ENCODE peak calls at places on chromosomes 7 and 10, in five cellular contexts. One of them, this sample, is unnamed.

GRCh38 chr7:106717997-106718871 is 57.3 kb upstream of the CCDC71L start:
- DNase-seq in left colon: no peak
- DNase-seq in mammary epithelial cell: peak; percentile 95
- DNase-seq in amniotic stem cell: peak; percentile 97
- DNase-seq in left kidney: peak; percentile 79
- DNase-seq in this sample: peak; percentile 96

GRCh38 chr10:87544750-87545149 is 40.1 kb downstream of the MINPP1 start:
- DNase-seq in left colon: no peak
- DNase-seq in mammary epithelial cell: no peak
- DNase-seq in amniotic stem cell: no peak
- DNase-seq in left kidney: no peak
- DNase-seq in this sample: no peak

GRCh38 chr10:14571866-14572507 is 202.7 kb downstream of the FAM107B start:
- DNase-seq in left colon: no peak
- DNase-seq in mammary epithelial cell: no peak
- DNase-seq in amniotic stem cell: no peak
- DNase-seq in left kidney: no peak
- DNase-seq in this sample: peak; percentile 72

GRCh38 chr7:154776350-154776749 is 226.6 kb downstream of the PAXIP1 start:
- DNase-seq in left colon: no peak
- DNase-seq in mammary epithelial cell: no peak
- DNase-seq in amniotic stem cell: no peak
- DNase-seq in left kidney: no peak
- DNase-seq in this sample: no peak

GRCh38 chr7:101804087-101804631 is 13.3 kb upstream of the CUX1 start:
- DNase-seq in left colon: no peak
- DNase-seq in mammary epithelial cell: peak; percentile 22
- DNase-seq in amniotic stem cell: no peak
- DNase-seq in left kidney: peak; percentile 85
- DNase-seq in this sample: no peak

GRCh38 chr10:78755075-78755695 is 313.6 kb upstream of the ZMIZ1 start:
- DNase-seq in left colon: no peak
- DNase-seq in mammary epithelial cell: no peak
- DNase-seq in amniotic stem cell: no peak
- DNase-seq in left kidney: peak; percentile 80
- DNase-seq in this sample: no peak

GRCh38 chr10:103800110-103800509 is 55.3 kb downstream of the SH3PXD2A start:
- DNase-seq in left colon: no peak
- DNase-seq in mammary epithelial cell: no peak
- DNase-seq in amniotic stem cell: no peak
- DNase-seq in left kidney: no peak
- DNase-seq in this sample: no peak

GRCh38 chr10:47165168-47165710 is 134.8 kb upstream of the GDF10 start:
- DNase-seq in left colon: no peak
- DNase-seq in mammary epithelial cell: no peak
- DNase-seq in amniotic stem cell: no peak
- DNase-seq in left kidney: no peak
- DNase-seq in this sample: no peak

GRCh38 chr7:157003445-157004049 is 6.9 kb downstream of the MNX1 start:
- DNase-seq in left colon: peak; percentile 87
- DNase-seq in mammary epithelial cell: no peak
- DNase-seq in amniotic stem cell: no peak
- DNase-seq in left kidney: peak; percentile 57
- DNase-seq in this sample: no peak

GRCh38 chr10:79595510-79595909 is 15.2 kb upstream of the SFTPA1 start:
- DNase-seq in left colon: no peak
- DNase-seq in mammary epithelial cell: no peak
- DNase-seq in amniotic stem cell: no peak
- DNase-seq in left kidney: no peak
- DNase-seq in this sample: no peak

GRCh38 chr7:22444181-22444966 is 55.6 kb downstream of the STEAP1B start:
- DNase-seq in left colon: peak; percentile 50
- DNase-seq in mammary epithelial cell: peak; percentile 90
- DNase-seq in amniotic stem cell: no peak
- DNase-seq in left kidney: peak; percentile 73
- DNase-seq in this sample: peak; percentile 87

GRCh38 chr10:26854524-26854923 is 6.2 kb downstream of the ABI1 start:
- DNase-seq in left colon: no peak
- DNase-seq in mammary epithelial cell: no peak
- DNase-seq in amniotic stem cell: no peak
- DNase-seq in left kidney: no peak
- DNase-seq in this sample: no peak

This sample was measured in PC-3.